ENCODE peak calls at places on chromosome X, in ten cellular contexts. S is sigmoid colon, W is tibial nerve, H is ovary, X is stomach, E is suprapubic skin, G is upper lobe of left lung, C is transverse colon, K is esophagus muscularis mucosa, P is A549. I is an unnamed sample.

GRCh38 chrX:76428243-76429130 is 977 bp downstream of the MAGEE1 start:
- DNase-seq in S (peak), W (no peak), H (peak), X (peak), E (peak), G (no peak), C (peak), K (no peak), P (no peak), I (peak)

GRCh38 chrX:17376381-17377046 is 1.5 kb downstream of the NHS start:
- DNase-seq in S (peak), W (no peak), H (peak), X (no peak), E (no peak), G (no peak), C (peak), K (no peak), P (peak), I (no peak)

GRCh38 chrX:154717824-154718223 is 33.1 kb downstream of the GAB3 start:
- DNase-seq in S (no peak), W (no peak), H (no peak), X (no peak), E (no peak), G (no peak), C (peak), K (no peak), P (no peak), I (no peak)

GRCh38 chrX:93673056-93673868 is at the start of gene NAP1L3:
- DNase-seq in S (peak), W (peak), H (peak), X (peak), E (peak), G (peak), C (peak), K (no peak), P (peak), I (peak)

GRCh38 chrX:19602866-19603620 is 87.7 kb upstream of the MAP3K15 start:
- DNase-seq in S (no peak), W (no peak), H (no peak), X (no peak), E (no peak), G (no peak), C (no peak), K (no peak), P (peak), I (no peak)

GRCh38 chrX:133375558-133376340 is 39.5 kb downstream of the GPC4 start:
- DNase-seq in S (no peak), W (peak), H (no peak), X (peak), E (no peak), G (no peak), C (peak), K (no peak), P (no peak), I (no peak)

GRCh38 chrX:147948531-147948930 is 32.6 kb upstream of the FMR1NB start:
- DNase-seq in S (no peak), W (no peak), H (no peak), X (no peak), E (no peak), G (no peak), C (peak), K (no peak), P (no peak), I (no peak)

GRCh38 chrX:42505057-42505456 is 272.9 kb downstream of the PPP1R2C start:
- DNase-seq in S (no peak), W (no peak), H (no peak), X (no peak), E (no peak), G (no peak), C (no peak), K (no peak), P (no peak), I (no peak)

GRCh38 chrX:43813898-43814297 is 68.4 kb downstream of the MAOB start:
- DNase-seq in S (no peak), W (no peak), H (no peak), X (no peak), E (no peak), G (no peak), C (no peak), K (no peak), P (no peak), I (no peak)

GRCh38 chrX:46912673-46913491 is 661 bp downstream of the JADE3 start:
- DNase-seq in S (peak), W (no peak), H (peak), X (peak), E (no peak), G (peak), C (peak), K (no peak), P (peak), I (no peak)

GRCh38 chrX:46777971-46778810 is 19.3 kb upstream of the SLC9A7 start:
- DNase-seq in S (no peak), W (no peak), H (no peak), X (no peak), E (no peak), G (no peak), C (no peak), K (no peak), P (no peak), I (no peak)

DNA sequence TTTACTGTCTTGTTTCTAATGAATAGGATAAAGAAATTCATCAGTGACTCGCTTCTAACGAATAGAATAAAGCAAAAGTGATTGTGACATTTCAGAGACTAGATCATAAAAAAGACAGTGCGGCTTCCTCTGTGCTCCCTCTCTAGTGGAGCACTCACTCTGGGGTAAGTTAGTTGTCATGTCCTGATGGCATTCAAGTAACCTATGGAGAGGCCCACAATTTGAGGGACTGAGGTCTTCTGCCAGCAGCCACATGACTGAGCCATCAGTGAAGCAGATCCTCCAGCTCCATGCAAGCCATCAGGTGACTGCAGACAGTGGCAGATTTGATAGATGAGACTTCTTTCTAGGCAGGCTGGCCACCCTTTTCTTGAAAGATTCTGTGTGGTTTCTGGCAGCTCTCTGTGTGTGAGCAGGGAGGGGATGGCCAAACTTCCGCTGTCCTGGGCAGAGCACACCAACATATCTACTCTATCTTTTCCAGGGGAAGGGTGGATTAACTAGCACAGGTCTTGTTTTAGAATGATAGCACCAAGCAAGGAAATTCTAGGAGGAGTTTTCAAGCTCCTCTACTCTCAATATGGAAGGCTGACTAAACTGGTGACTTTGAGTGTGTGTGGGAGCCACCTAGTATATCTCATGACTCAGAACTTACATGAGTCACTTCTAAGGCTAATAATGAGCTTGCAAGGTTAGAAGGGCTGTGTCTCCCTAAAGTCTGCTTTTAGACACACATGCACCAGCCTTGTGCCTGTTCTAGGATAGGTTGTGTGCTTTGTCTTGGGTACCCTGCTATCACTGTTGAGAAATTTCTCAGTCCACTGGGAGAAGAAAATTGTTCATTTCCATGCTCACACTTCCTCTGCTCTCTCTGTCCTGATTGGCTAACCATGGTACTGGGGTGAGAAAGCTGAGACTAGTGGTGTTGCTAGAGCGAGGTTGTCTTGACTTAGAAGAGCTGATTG is 72.7 kb downstream of the YIPF6 start:
- DNase-seq in S (no peak), W (no peak), H (no peak), X (no peak), E (no peak), G (no peak), C (no peak), K (no peak), P (peak), I (no peak)
- TF ChIP-seq EP300 in S (no peak), W (no peak), H (no peak), X (no peak), E (no peak), G (no peak), C (no peak), K (no peak), P (no peak), I (no peak)

GRCh38 chrX:150664290-150664689 is 28.9 kb upstream of the MTMR1 start:
- DNase-seq in S (peak), W (no peak), H (peak), X (peak), E (no peak), G (peak), C (no peak), K (no peak), P (no peak), I (no peak)
- TF ChIP-seq EP300 in S (no peak), W (no peak), H (no peak), X (no peak), E (no peak), G (no peak), C (no peak), K (no peak), P (no peak), I (no peak)

GRCh38 chrX:119541188-119541587 is 24.0 kb downstream of the STEEP1 start:
- DNase-seq in S (no peak), W (no peak), H (no peak), X (no peak), E (no peak), G (no peak), C (no peak), K (no peak), P (peak), I (no peak)
- TF ChIP-seq EP300 in S (no peak), W (no peak), H (no peak), X (no peak), E (no peak), G (no peak), C (no peak), K (no peak), P (no peak), I (no peak)

GRCh38 chrX:25067271-25068172 is 51.8 kb upstream of the ARX start:
- DNase-seq in S (no peak), W (no peak), H (no peak), X (no peak), E (no peak), G (no peak), C (no peak), K (no peak), P (no peak), I (no peak)

GRCh38 chrX:25068340-25068739 is 52.6 kb upstream of the ARX start:
- DNase-seq in S (no peak), W (no peak), H (no peak), X (no peak), E (no peak), G (no peak), C (no peak), K (no peak), P (no peak), I (no peak)

GRCh38 chrX:25070038-25070437 is 54.3 kb upstream of the ARX start:
- DNase-seq in S (no peak), W (no peak), H (no peak), X (no peak), E (no peak), G (no peak), C (no peak), K (no peak), P (no peak), I (no peak)

GRCh38 chrX:25072247-25072646 is 56.5 kb upstream of the ARX start:
- DNase-seq in S (no peak), W (no peak), H (no peak), X (no peak), E (no peak), G (no peak), C (no peak), K (no peak), P (no peak), I (no peak)

GRCh38 chrX:25069209-25069608 is 53.4 kb upstream of the ARX start:
- DNase-seq in S (no peak), W (no peak), H (no peak), X (no peak), E (no peak), G (no peak), C (no peak), K (no peak), P (no peak), I (no peak)
- TF ChIP-seq EP300 in S (no peak), W (no peak), H (no peak), X (no peak), E (no peak), G (no peak), C (no peak), K (no peak), P (no peak), I (no peak)

DNA sequence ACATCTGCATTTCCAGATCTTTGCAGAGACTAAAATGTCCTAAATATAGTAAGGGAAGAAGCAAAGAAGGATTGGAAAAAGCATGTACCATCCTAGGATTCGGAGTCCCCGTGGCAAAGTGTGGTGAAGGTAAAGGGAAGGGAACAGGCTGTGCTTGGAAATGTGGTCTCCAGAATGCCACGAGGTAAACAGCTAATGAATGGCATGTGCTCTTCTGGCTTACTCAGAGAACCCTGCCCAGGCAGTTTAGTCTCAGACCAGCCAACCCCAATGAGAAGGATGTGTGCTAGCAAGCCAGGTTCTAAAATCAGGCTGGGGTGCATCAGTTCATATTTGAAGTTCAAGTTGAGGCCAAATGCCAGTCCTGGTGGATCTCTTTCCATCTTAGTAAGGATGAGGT is 113.1 kb downstream of the RS1 start:
- DNase-seq in S (no peak), W (no peak), H (no peak), X (no peak), E (no peak), G (no peak), C (no peak), K (no peak), P (no peak), I (no peak)
- TF ChIP-seq EP300 in S (no peak), W (no peak), H (no peak), X (no peak), E (no peak), G (no peak), C (no peak), K (no peak), P (no peak), I (no peak)

GRCh38 chrX:378443-378842 is 8.3 kb downstream of the PPP2R3B start:
- DNase-seq in S (no peak), W (no peak), H (no peak), X (no peak), E (no peak), G (no peak), C (no peak), K (no peak), P (no peak), I (no peak)
- TF ChIP-seq EP300 in S (no peak), W (no peak), H (no peak), X (no peak), E (no peak), G (no peak), C (no peak), K (no peak), P (no peak), I (no peak)

GRCh38 chrX:129992181-129992580 is 9.7 kb downstream of the BCORL1 start:
- DNase-seq in S (no peak), W (no peak), H (no peak), X (no peak), E (no peak), G (no peak), C (no peak), K (no peak), P (no peak), I (no peak)
- TF ChIP-seq EP300 in S (no peak), W (no peak), H (no peak), X (no peak), E (no peak), G (no peak), C (no peak), K (no peak), P (no peak), I (no peak)

GRCh38 chrX:13223868-13224555 is 95.8 kb downstream of the ATXN3L start:
- DNase-seq in S (no peak), W (no peak), H (no peak), X (no peak), E (no peak), G (no peak), C (no peak), K (no peak), P (peak), I (no peak)
- TF ChIP-seq EP300 in S (no peak), W (peak), H (no peak), X (no peak), E (no peak), G (no peak), C (no peak), K (no peak), P (peak), I (no peak)

DNA sequence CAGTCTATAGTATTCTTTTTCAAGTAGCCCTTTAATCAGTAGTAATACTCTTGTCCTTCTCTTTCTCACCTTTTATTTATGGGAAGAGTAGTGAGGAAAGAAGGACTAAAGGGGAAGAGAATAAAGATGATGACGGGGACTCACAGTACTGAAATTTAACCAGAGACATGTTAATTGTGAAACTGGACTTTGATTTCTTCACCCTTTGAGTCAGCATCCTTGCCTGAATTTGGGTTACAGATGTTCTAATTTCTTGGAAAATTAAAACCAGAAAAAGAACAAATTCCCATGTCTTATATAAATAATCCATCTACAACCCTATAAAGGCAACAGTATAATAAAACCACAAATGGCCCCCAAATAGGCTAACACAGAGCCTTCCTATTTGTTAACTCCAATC is 52.0 kb upstream of the VEGFD start:
- DNase-seq in S (no peak), W (no peak), H (no peak), X (no peak), E (no peak), G (no peak), C (no peak), K (no peak), P (no peak), I (no peak)
- TF ChIP-seq EP300 in S (no peak), W (peak), H (no peak), X (no peak), E (no peak), G (no peak), C (no peak), K (no peak), P (no peak), I (no peak)

I was measured in H1.